ENCODE peak calls at places on chromosomes 1 and 21, in eight cellular contexts. One of them, this sample, is unnamed.

GRCh38 chr1:54016343-54017282 is 1.4 kb downstream of the LDLRAD1 start:
- DNase-seq in T-helper 2 cell: no peak
- DNase-seq in fibroblast of mammary gland: peak
- DNase-seq in HCEC 1CT: peak
- DNase-seq in NCI-H1436 treated with DMSO at 0.1 percent for 48 hours: no peak
- DNase-seq in M059J: peak
- DNase-seq in GM04504: peak
- DNase-seq in pancreas: no peak
- DNase-seq in this sample: peak

GRCh38 chr1:226763741-226764264 is 24.7 kb upstream of the ITPKB start:
- DNase-seq in GM04504: no peak
- DNase-seq in NCI-H1436 treated with DMSO at 0.1 percent for 48 hours: no peak
- DNase-seq in M059J: peak
- DNase-seq in fibroblast of mammary gland: peak
- DNase-seq in HCEC 1CT: peak
- DNase-seq in pancreas: no peak
- DNase-seq in T-helper 2 cell: no peak
- DNase-seq in this sample: peak

GRCh38 chr1:218171302-218171893 is 113.7 kb upstream of the RRP15 start:
- DNase-seq in M059J: peak
- DNase-seq in pancreas: no peak
- DNase-seq in NCI-H1436 treated with DMSO at 0.1 percent for 48 hours: no peak
- DNase-seq in fibroblast of mammary gland: peak
- DNase-seq in GM04504: peak
- DNase-seq in T-helper 2 cell: no peak
- DNase-seq in HCEC 1CT: peak
- DNase-seq in this sample: peak

GRCh38 chr1:232722626-232723025 is 82.6 kb upstream of the MAP10 start:
- DNase-seq in T-helper 2 cell: no peak
- DNase-seq in pancreas: no peak
- DNase-seq in NCI-H1436 treated with DMSO at 0.1 percent for 48 hours: no peak
- DNase-seq in HCEC 1CT: no peak
- DNase-seq in fibroblast of mammary gland: no peak
- DNase-seq in M059J: peak
- DNase-seq in GM04504: no peak
- DNase-seq in this sample: peak

GRCh38 chr21:25569084-25569483 is 38.2 kb downstream of the MRPL39 start:
- DNase-seq in pancreas: no peak
- DNase-seq in HCEC 1CT: peak
- DNase-seq in GM04504: no peak
- DNase-seq in T-helper 2 cell: no peak
- DNase-seq in NCI-H1436 treated with DMSO at 0.1 percent for 48 hours: no peak
- DNase-seq in fibroblast of mammary gland: peak
- DNase-seq in M059J: peak
- DNase-seq in this sample: no peak

GRCh38 chr1:182699673-182700350 is 15.4 kb upstream of the RGS8 start:
- DNase-seq in GM04504: no peak
- DNase-seq in fibroblast of mammary gland: no peak
- DNase-seq in T-helper 2 cell: no peak
- DNase-seq in HCEC 1CT: no peak
- DNase-seq in M059J: peak
- DNase-seq in NCI-H1436 treated with DMSO at 0.1 percent for 48 hours: peak
- DNase-seq in pancreas: no peak
- DNase-seq in this sample: no peak

GRCh38 chr1:25478633-25479032 is 47.9 kb downstream of the MACO1 start:
- DNase-seq in fibroblast of mammary gland: no peak
- DNase-seq in T-helper 2 cell: no peak
- DNase-seq in GM04504: no peak
- DNase-seq in pancreas: peak
- DNase-seq in HCEC 1CT: no peak
- DNase-seq in NCI-H1436 treated with DMSO at 0.1 percent for 48 hours: no peak
- DNase-seq in M059J: no peak
- DNase-seq in this sample: no peak

GRCh38 chr1:109796484-109797305 is 33.0 kb upstream of the EPS8L3 start:
- DNase-seq in fibroblast of mammary gland: peak
- DNase-seq in T-helper 2 cell: no peak
- DNase-seq in HCEC 1CT: peak
- DNase-seq in pancreas: no peak
- DNase-seq in M059J: peak
- DNase-seq in NCI-H1436 treated with DMSO at 0.1 percent for 48 hours: no peak
- DNase-seq in GM04504: no peak
- DNase-seq in this sample: no peak

GRCh38 chr1:239550178-239550577 is 163.8 kb downstream of the CHRM3 start:
- DNase-seq in fibroblast of mammary gland: no peak
- DNase-seq in NCI-H1436 treated with DMSO at 0.1 percent for 48 hours: no peak
- DNase-seq in M059J: no peak
- DNase-seq in HCEC 1CT: no peak
- DNase-seq in pancreas: no peak
- DNase-seq in T-helper 2 cell: no peak
- DNase-seq in GM04504: no peak
- DNase-seq in this sample: no peak

GRCh38 chr1:199512037-199512710 is 515.3 kb upstream of the NR5A2 start:
- DNase-seq in GM04504: no peak
- DNase-seq in M059J: peak
- DNase-seq in T-helper 2 cell: no peak
- DNase-seq in HCEC 1CT: no peak
- DNase-seq in fibroblast of mammary gland: no peak
- DNase-seq in pancreas: no peak
- DNase-seq in NCI-H1436 treated with DMSO at 0.1 percent for 48 hours: no peak
- DNase-seq in this sample: no peak

GRCh38 chr1:191993549-191993948 is 164.7 kb upstream of the RGS18 start:
- DNase-seq in fibroblast of mammary gland: peak
- DNase-seq in GM04504: no peak
- DNase-seq in T-helper 2 cell: no peak
- DNase-seq in pancreas: no peak
- DNase-seq in HCEC 1CT: peak
- DNase-seq in M059J: no peak
- DNase-seq in NCI-H1436 treated with DMSO at 0.1 percent for 48 hours: no peak
- DNase-seq in this sample: peak

GRCh38 chr1:218492840-218493239 is 147.7 kb downstream of the TGFB2 start:
- DNase-seq in pancreas: no peak
- DNase-seq in T-helper 2 cell: no peak
- DNase-seq in HCEC 1CT: no peak
- DNase-seq in fibroblast of mammary gland: no peak
- DNase-seq in GM04504: no peak
- DNase-seq in M059J: peak
- DNase-seq in NCI-H1436 treated with DMSO at 0.1 percent for 48 hours: no peak
- DNase-seq in this sample: peak

GRCh38 chr1:67626495-67627235 is 58.3 kb upstream of the GADD45A start:
- DNase-seq in T-helper 2 cell: no peak
- DNase-seq in GM04504: no peak
- DNase-seq in HCEC 1CT: peak
- DNase-seq in NCI-H1436 treated with DMSO at 0.1 percent for 48 hours: no peak
- DNase-seq in M059J: peak
- DNase-seq in pancreas: no peak
- DNase-seq in fibroblast of mammary gland: peak
- DNase-seq in this sample: peak

GRCh38 chr1:40532844-40533424 is 1.5 kb downstream of the ZNF684 start:
- DNase-seq in M059J: peak
- DNase-seq in HCEC 1CT: peak
- DNase-seq in pancreas: no peak
- DNase-seq in NCI-H1436 treated with DMSO at 0.1 percent for 48 hours: no peak
- DNase-seq in GM04504: peak
- DNase-seq in T-helper 2 cell: no peak
- DNase-seq in fibroblast of mammary gland: peak
- DNase-seq in this sample: peak

GRCh38 chr21:29851611-29852010 is 88.2 kb downstream of the GRIK1 start:
- DNase-seq in pancreas: no peak
- DNase-seq in HCEC 1CT: no peak
- DNase-seq in M059J: no peak
- DNase-seq in fibroblast of mammary gland: no peak
- DNase-seq in GM04504: no peak
- DNase-seq in T-helper 2 cell: no peak
- DNase-seq in NCI-H1436 treated with DMSO at 0.1 percent for 48 hours: no peak
- DNase-seq in this sample: no peak